ENCODE peak calls at places on chromosome 9, in five cellular contexts. One of them, this sample, is unnamed.

GRCh38 chr9:92669527-92669889 is 423 bp downstream of the IPPK start:
- DNase-seq in adrenal gland: peak; percentile 40
- DNase-seq in lung: peak; percentile 42
- DNase-seq in fibroblast of lung: peak; percentile 16
- DNase-seq in AG09309: no peak
- DNase-seq in this sample: no peak

GRCh38 chr9:77518688-77519087 is 129.4 kb downstream of the GNA14 start:
- DNase-seq in adrenal gland: no peak
- DNase-seq in lung: no peak
- DNase-seq in fibroblast of lung: no peak
- DNase-seq in AG09309: no peak
- DNase-seq in this sample: no peak

GRCh38 chr9:107390806-107391205 is 98.8 kb downstream of the KLF4 start:
- DNase-seq in adrenal gland: no peak
- DNase-seq in lung: no peak
- DNase-seq in fibroblast of lung: no peak
- DNase-seq in AG09309: no peak
- DNase-seq in this sample: no peak

GRCh38 chr9:78026947-78027346 is 4.7 kb downstream of the GNAQ start:
- DNase-seq in adrenal gland: no peak
- DNase-seq in lung: no peak
- DNase-seq in fibroblast of lung: peak; percentile 55
- DNase-seq in AG09309: no peak
- DNase-seq in this sample: peak; percentile 7

GRCh38 chr9:81125446-81126092 is 563.8 kb downstream of the TLE1 start:
- DNase-seq in adrenal gland: no peak
- DNase-seq in lung: no peak
- DNase-seq in fibroblast of lung: peak; percentile 69
- DNase-seq in AG09309: no peak
- DNase-seq in this sample: peak; percentile 27

GRCh38 chr9:110623462-110624025 is 44.0 kb upstream of the SVEP1 start:
- DNase-seq in adrenal gland: no peak
- DNase-seq in lung: peak; percentile 43
- DNase-seq in fibroblast of lung: peak; percentile 41
- DNase-seq in AG09309: no peak
- DNase-seq in this sample: peak; percentile 77

GRCh38 chr9:36489453-36489852 is 83.2 kb upstream of the MELK start:
- DNase-seq in adrenal gland: no peak
- DNase-seq in lung: no peak
- DNase-seq in fibroblast of lung: no peak
- DNase-seq in AG09309: no peak
- DNase-seq in this sample: no peak

GRCh38 chr9:31677877-31678276 is 706.6 kb upstream of the ACO1 start:
- DNase-seq in adrenal gland: no peak
- DNase-seq in lung: no peak
- DNase-seq in fibroblast of lung: no peak
- DNase-seq in AG09309: no peak
- DNase-seq in this sample: no peak

GRCh38 chr9:138009456-138010273 is 132.1 kb downstream of the CACNA1B start:
- DNase-seq in adrenal gland: no peak
- DNase-seq in lung: peak; percentile 19
- DNase-seq in fibroblast of lung: no peak
- DNase-seq in AG09309: no peak
- DNase-seq in this sample: no peak

GRCh38 chr9:110638381-110638954 is 30.1 kb upstream of the MUSK start:
- DNase-seq in adrenal gland: no peak
- DNase-seq in lung: no peak
- DNase-seq in fibroblast of lung: no peak
- DNase-seq in AG09309: no peak
- DNase-seq in this sample: peak; percentile 50

GRCh38 chr9:122370869-122371467 is at the start of gene PTGS1:
- DNase-seq in adrenal gland: peak; percentile 54
- DNase-seq in lung: peak; percentile 56
- DNase-seq in fibroblast of lung: no peak
- DNase-seq in AG09309: no peak
- DNase-seq in this sample: peak; percentile 49

DNA sequence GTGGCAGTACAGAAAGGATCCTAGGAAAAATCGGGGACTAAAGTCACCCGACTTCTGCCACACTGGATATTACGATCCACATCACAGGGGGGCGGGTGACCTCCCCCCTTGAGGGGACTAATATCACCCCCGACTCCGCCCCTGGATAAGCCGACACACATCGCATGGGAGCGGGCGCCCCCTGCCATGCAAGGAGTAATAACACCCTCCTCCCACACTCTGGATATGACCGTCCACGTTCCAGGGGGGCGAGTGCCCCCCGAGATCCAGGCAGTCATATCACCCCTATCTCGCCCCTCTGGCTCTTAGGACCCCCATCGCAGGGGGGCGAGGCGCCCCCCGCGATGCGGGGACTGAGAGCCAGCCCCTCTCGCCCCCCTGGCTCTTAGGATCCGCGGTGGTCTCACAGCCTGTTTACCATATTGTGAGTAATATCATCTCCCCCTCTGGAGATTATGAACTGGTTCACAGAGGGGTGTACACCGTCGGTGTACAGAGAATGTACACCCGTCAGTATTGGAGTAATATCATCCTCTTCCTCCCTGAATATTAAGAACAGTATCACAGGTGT is 423.0 kb downstream of the DIRAS2 start:
- DNase-seq in adrenal gland: no peak
- DNase-seq in lung: peak; percentile 36
- DNase-seq in fibroblast of lung: no peak
- DNase-seq in AG09309: no peak
- DNase-seq in this sample: peak; percentile 24
- TF ChIP-seq CTCF in adrenal gland: peak; percentile 46
- TF ChIP-seq CTCF in lung: peak; percentile 9
- TF ChIP-seq CTCF in fibroblast of lung: no peak
- TF ChIP-seq CTCF in AG09309: no peak
- TF ChIP-seq CTCF in this sample: peak; percentile 38

DNA sequence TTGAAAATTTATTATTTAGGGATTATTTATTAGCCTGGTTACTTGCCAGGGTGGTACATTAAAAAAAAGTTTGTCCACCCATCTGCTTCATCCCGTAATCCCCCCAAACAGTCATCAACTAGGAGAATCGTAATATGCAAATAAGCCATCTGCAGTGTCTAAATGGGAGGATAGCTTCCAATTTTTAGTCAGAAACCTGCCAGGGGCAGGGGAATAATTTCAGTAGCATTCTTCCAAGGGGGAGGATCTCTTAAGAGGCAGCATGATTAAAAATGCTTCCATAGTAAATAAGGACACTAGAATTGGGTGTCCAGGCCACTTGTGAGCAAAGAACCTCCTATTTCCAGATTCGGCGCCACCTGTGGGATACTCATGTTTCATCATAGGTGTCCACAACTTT is 43.3 kb downstream of the SH3GL2 start:
- DNase-seq in adrenal gland: no peak
- DNase-seq in lung: no peak
- DNase-seq in fibroblast of lung: no peak
- DNase-seq in AG09309: no peak
- DNase-seq in this sample: no peak
- TF ChIP-seq CTCF in adrenal gland: no peak
- TF ChIP-seq CTCF in lung: no peak
- TF ChIP-seq CTCF in fibroblast of lung: no peak
- TF ChIP-seq CTCF in AG09309: no peak
- TF ChIP-seq CTCF in this sample: no peak

DNA sequence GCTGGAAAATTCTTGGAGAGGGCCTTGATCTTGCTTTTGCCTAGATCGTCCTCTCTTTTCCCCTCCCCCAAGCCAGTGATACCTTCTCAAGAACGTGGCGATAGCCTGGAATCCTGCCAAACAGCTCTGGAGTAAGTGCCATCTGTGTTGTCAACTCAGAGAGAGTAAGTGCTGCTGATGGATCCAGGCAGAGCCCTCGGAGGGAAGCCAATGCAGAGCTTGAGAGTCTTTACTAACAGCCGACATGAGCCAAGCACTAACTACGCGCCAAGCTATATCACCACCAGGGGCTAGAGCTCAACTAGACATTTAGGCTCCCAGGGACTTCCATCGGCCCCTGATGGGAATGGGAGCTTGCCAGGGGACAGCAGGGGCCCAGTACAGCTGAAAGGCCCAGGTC is 17.6 kb downstream of the RAPGEF1 start:
- DNase-seq in adrenal gland: no peak
- DNase-seq in lung: no peak
- DNase-seq in fibroblast of lung: no peak
- DNase-seq in AG09309: no peak
- DNase-seq in this sample: no peak
- TF ChIP-seq CTCF in adrenal gland: no peak
- TF ChIP-seq CTCF in lung: no peak
- TF ChIP-seq CTCF in fibroblast of lung: peak; percentile 4
- TF ChIP-seq CTCF in AG09309: no peak
- TF ChIP-seq CTCF in this sample: no peak

GRCh38 chr9:27198175-27198574 is 89.2 kb downstream of the TEK start:
- DNase-seq in adrenal gland: no peak
- DNase-seq in lung: no peak
- DNase-seq in fibroblast of lung: no peak
- DNase-seq in AG09309: no peak
- DNase-seq in this sample: peak; percentile 71
- TF ChIP-seq CTCF in adrenal gland: no peak
- TF ChIP-seq CTCF in lung: no peak
- TF ChIP-seq CTCF in fibroblast of lung: peak; percentile 18
- TF ChIP-seq CTCF in AG09309: peak; percentile 8
- TF ChIP-seq CTCF in this sample: no peak

GRCh38 chr9:28951945-28952344 is 1378.7 kb upstream of the C9orf72 start:
- DNase-seq in adrenal gland: no peak
- DNase-seq in lung: no peak
- DNase-seq in fibroblast of lung: no peak
- DNase-seq in AG09309: no peak
- DNase-seq in this sample: peak; percentile 8
- TF ChIP-seq CTCF in adrenal gland: peak; percentile 11
- TF ChIP-seq CTCF in lung: no peak
- TF ChIP-seq CTCF in fibroblast of lung: no peak
- TF ChIP-seq CTCF in AG09309: no peak
- TF ChIP-seq CTCF in this sample: no peak

GRCh38 chr9:129177791-129178578 is at the start of gene IER5L:
- DNase-seq in adrenal gland: peak; percentile 98
- DNase-seq in lung: peak; percentile 95
- DNase-seq in fibroblast of lung: peak; percentile 91
- DNase-seq in AG09309: peak; percentile 77
- DNase-seq in this sample: peak; percentile 95
- TF ChIP-seq CTCF in adrenal gland: no peak
- TF ChIP-seq CTCF in lung: no peak
- TF ChIP-seq CTCF in fibroblast of lung: no peak
- TF ChIP-seq CTCF in AG09309: no peak
- TF ChIP-seq CTCF in this sample: no peak

This sample was measured in MCF 10A.